ENCODE peak calls at places on chromosomes 6 and 20, in four cellular contexts. J is brain microvascular endothelial cell, I is cardiac fibroblast, A is uterus. D is an unnamed sample.

GRCh38 chr6:25138697-25139051 is 140.5 kb upstream of the CARMIL1 start:
- DNase-seq in J (no peak), I (peak; percentile 46), A (no peak), D (no peak)

GRCh38 chr6:52417675-52418111 is 2.4 kb upstream of the EFHC1 start:
- DNase-seq in J (peak; percentile 69), I (peak; percentile 91), A (no peak), D (no peak)

GRCh38 chr6:6631526-6632276 is 43.2 kb downstream of the LY86 start:
- DNase-seq in J (no peak), I (peak; percentile 50), A (no peak), D (no peak)

GRCh38 chr6:152085533-152085932 is 278.1 kb downstream of the ESR1 start:
- DNase-seq in J (no peak), I (no peak), A (no peak), D (no peak)

GRCh38 chr6:44226368-44227137 is 3.2 kb downstream of the SLC29A1 start:
- DNase-seq in J (no peak), I (no peak), A (no peak), D (no peak)

GRCh38 chr20:37430778-37431460 is 85.0 kb downstream of the SRC start:
- DNase-seq in J (no peak), I (no peak), A (no peak), D (no peak)

GRCh38 chr6:117555882-117556498 is 46.3 kb downstream of the GOPC start:
- DNase-seq in J (peak; percentile 40), I (peak; percentile 52), A (peak; percentile 50), D (no peak)

GRCh38 chr6:107046316-107046715 is 18.3 kb downstream of the MTRES1 start:
- DNase-seq in J (no peak), I (peak; percentile 19), A (no peak), D (no peak)

GRCh38 chr20:8008733-8009132 is 10.8 kb downstream of the TMX4 start:
- DNase-seq in J (no peak), I (no peak), A (no peak), D (no peak)

GRCh38 chr20:2283706-2284423 is 11.9 kb upstream of the TGM3 start:
- DNase-seq in J (no peak), I (no peak), A (no peak), D (peak; percentile 46)

GRCh38 chr6:134425521-134426316 is 107.8 kb upstream of the SGK1 start:
- DNase-seq in J (peak; percentile 28), I (no peak), A (no peak), D (no peak)

GRCh38 chr6:125678601-125679000 is 70.8 kb upstream of the HEY2 start:
- DNase-seq in J (no peak), I (no peak), A (no peak), D (no peak)

GRCh38 chr20:14334306-14334930 is 3.0 kb downstream of the FLRT3 start:
- DNase-seq in J (peak; percentile 45), I (peak; percentile 61), A (peak; percentile 25), D (no peak)

GRCh38 chr6:147826698-147827097 is 318.2 kb downstream of the SAMD5 start:
- DNase-seq in J (no peak), I (no peak), A (no peak), D (no peak)

GRCh38 chr20:18443841-18444240 is 23.0 kb downstream of the DZANK1 start:
- DNase-seq in J (no peak), I (peak; percentile 31), A (no peak), D (no peak)

GRCh38 chr20:50071039-50071888 is 41.7 kb downstream of the UBE2V1 start:
- DNase-seq in J (peak; percentile 63), I (peak; percentile 81), A (peak; percentile 83), D (no peak)

GRCh38 chr6:167650730-167651129 is 176.0 kb upstream of the AFDN start:
- DNase-seq in J (no peak), I (no peak), A (no peak), D (no peak)

GRCh38 chr6:121823437-121823851 is 388.0 kb downstream of the GJA1 start:
- DNase-seq in J (peak; percentile 67), I (peak; percentile 65), A (no peak), D (no peak)

GRCh38 chr6:12993283-12993898 is 276.8 kb downstream of the PHACTR1 start:
- DNase-seq in J (no peak), I (no peak), A (no peak), D (no peak)

GRCh38 chr6:72649032-72649984 is 27.4 kb downstream of the KCNQ5 start:
- DNase-seq in J (peak; percentile 85), I (peak; percentile 78), A (no peak), D (peak; percentile 23)

GRCh38 chr6:139587469-139587868 is 213.0 kb upstream of the CITED2 start:
- DNase-seq in J (peak; percentile 84), I (peak; percentile 79), A (no peak), D (no peak)

GRCh38 chr20:14009206-14009605 is 13.9 kb downstream of the MACROD2 start:
- DNase-seq in J (no peak), I (no peak), A (no peak), D (no peak)

GRCh38 chr20:43961541-43962471 is 47.2 kb downstream of the TOX2 start:
- DNase-seq in J (no peak), I (no peak), A (no peak), D (no peak)

GRCh38 chr6:23659125-23659524 is 466.9 kb upstream of the NRSN1 start:
- DNase-seq in J (peak; percentile 9), I (peak; percentile 2), A (no peak), D (no peak)

GRCh38 chr6:66568271-66568670 is 861.2 kb upstream of the EYS start:
- DNase-seq in J (no peak), I (no peak), A (no peak), D (no peak)

GRCh38 chr6:170553686-170554085 is 483 bp upstream of the TBP start:
- DNase-seq in J (no peak), I (peak; percentile 61), A (peak; percentile 39), D (no peak)

GRCh38 chr6:94902974-94903628 is 674.2 kb upstream of the MANEA start:
- DNase-seq in J (no peak), I (no peak), A (no peak), D (no peak)

GRCh38 chr6:156599977-156600647 is 177.1 kb upstream of the ARID1B start:
- DNase-seq in J (no peak), I (no peak), A (peak; percentile 74), D (no peak)

GRCh38 chr20:47929368-47930115 is 144.3 kb upstream of the SULF2 start:
- DNase-seq in J (no peak), I (peak; percentile 81), A (no peak), D (no peak)

DNA sequence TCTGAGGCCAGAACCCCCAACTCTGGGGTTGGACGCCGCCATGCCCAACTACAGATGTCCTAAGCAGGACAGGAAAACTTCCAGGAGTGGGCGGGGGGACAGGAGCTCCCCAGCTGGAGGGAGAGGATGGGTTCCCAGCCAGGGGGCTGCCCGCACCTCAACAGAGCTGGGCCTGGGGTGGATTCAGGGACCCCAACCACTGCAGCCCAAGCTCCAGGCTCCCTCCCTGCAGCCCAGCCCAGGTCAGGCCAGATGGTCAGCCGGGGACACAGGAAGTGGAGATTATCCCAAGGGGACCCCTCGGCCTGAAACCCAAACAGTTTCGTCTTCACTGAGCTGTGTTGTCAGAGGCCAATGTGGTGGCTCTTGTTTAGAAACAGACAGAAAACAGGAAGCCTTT is 9.4 kb downstream of the LAMA5 start:
- DNase-seq in J (no peak), I (no peak), A (peak; percentile 25), D (no peak)
- H3K4me3 ChIP-seq in J (no peak overlapping the region), I (no peak overlapping the region), A (no peak overlapping the region), D (no peak overlapping the region)

DNA sequence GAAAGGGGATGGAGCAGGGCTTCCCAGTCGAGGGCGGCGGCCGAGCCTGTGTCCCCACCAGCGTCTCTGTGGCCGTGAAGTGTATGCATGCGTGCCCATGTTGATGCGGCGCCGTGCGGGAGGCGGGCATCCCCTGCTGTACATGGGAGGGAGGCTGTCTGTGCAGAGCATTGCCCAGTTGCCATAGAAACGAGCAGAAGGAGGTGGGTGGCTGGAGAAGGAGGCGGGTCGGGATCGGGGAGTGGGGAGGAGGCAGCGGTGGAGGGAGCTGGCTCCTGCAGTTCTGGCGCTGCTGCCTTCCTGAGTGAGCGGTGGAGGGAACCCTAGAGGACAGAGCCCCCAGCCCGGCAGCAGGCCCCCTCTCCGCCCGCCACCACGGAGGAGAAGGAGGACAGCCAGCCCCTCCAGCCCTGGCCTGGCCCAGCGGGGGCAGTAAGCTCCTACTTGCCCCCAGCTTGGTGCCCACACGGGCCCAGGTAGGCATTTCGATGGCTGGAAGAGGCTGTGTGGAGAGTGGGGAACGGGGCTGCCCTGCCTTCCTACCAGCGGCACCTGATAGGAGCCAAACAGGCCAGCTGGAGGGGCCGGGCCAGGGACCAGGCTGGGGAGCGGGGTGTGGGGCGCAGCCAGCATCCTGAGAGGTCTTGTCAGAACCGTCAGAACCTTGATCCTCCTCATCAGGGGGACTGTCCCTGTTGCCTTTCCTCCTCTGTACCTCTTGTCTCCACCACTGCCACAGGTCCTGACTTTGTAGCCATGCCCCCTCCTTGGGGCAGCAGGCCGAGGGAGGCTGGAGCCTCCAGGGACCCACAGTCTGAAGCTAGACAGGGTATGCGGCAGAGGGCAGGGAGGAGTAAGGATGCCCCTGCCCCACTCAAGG is 41.3 kb downstream of the SPDEF start:
- DNase-seq in J (peak; percentile 55), I (peak; percentile 87), A (no peak), D (no peak)
- TF ChIP-seq CTCF in J (no peak), I (no peak), A (no peak), D (no peak)

GRCh38 chr6:111723412-111723970 is 117.8 kb upstream of the TRAF3IP2 start:
- DNase-seq in J (no peak), I (no peak), A (no peak), D (no peak)

GRCh38 chr6:111722220-111722731 is 116.6 kb upstream of the TRAF3IP2 start:
- DNase-seq in J (peak; percentile 39), I (peak; percentile 87), A (no peak), D (no peak)

GRCh38 chr6:111724039-111724438 is 118.4 kb upstream of the TRAF3IP2 start:
- DNase-seq in J (no peak), I (no peak), A (no peak), D (no peak)

GRCh38 chr6:111725446-111726112 is 119.9 kb upstream of the TRAF3IP2 start:
- DNase-seq in J (no peak), I (peak; percentile 40), A (no peak), D (no peak)

GRCh38 chr6:111724505-111724904 is 118.8 kb upstream of the TRAF3IP2 start:
- DNase-seq in J (no peak), I (no peak), A (no peak), D (no peak)
- H3K4me3 ChIP-seq in J (no peak overlapping the region), I (no peak overlapping the region), A (no peak overlapping the region), D (no peak overlapping the region)

GRCh38 chr6:47097092-47097945 is 55.2 kb upstream of the ADGRF1 start:
- DNase-seq in J (peak; percentile 83), I (peak; percentile 92), A (peak; percentile 64), D (peak; percentile 32)
- TF ChIP-seq CTCF in J (peak; percentile 84), I (peak; percentile 79), A (peak; percentile 58), D (peak; percentile 87)

GRCh38 chr20:62830821-62831220 is 14.0 kb downstream of the COL9A3 start:
- DNase-seq in J (no peak), I (no peak), A (no peak), D (no peak)
- H3K4me3 ChIP-seq in J (no peak overlapping the region), I (no peak overlapping the region), A (no peak overlapping the region), D (no peak overlapping the region)

DNA sequence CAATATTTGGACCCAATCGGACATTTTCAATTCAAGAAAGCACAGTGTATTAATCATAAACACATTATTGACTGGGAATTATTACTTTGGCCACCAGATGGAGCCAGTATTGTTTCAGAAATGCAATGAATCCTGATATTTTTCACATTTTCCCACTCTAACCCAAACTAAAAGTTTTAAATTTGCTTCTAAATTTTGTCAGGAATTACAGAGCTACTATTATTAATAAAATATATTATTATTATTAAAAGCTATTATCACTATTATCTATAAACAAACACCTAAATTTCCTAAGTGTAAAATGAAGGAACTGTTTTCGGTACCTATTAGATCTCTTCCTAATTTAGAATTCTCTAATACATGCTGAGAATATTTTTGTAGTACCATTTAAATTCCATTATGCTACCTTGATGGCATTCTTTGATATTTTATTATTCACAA is 245.3 kb downstream of the OGFRL1 start:
- DNase-seq in J (no peak), I (peak; percentile 47), A (no peak), D (no peak)
- TF ChIP-seq CTCF in J (peak; percentile 44), I (peak; percentile 53), A (peak; percentile 34), D (peak; percentile 36)

D was measured in keratinocyte.